ENCODE peak calls at places on chromosomes 12 and 14, in seven cellular contexts. One of them, this sample, is unnamed.

GRCh38 chr12:4272976-4273650 is 449 bp upstream of the CCND2 start:
- DNase-seq in left ventricle myocardium inferior: no peak
- DNase-seq in mammary epithelial cell: no peak
- DNase-seq in PC-3: no peak
- DNase-seq in heart right ventricle: no peak
- DNase-seq in HCT116: no peak
- DNase-seq in sigmoid colon: no peak
- DNase-seq in this sample: no peak

GRCh38 chr12:30989754-30990153 is 63.2 kb downstream of the TSPAN11 start:
- DNase-seq in heart right ventricle: peak; percentile 29
- DNase-seq in PC-3: peak; percentile 54
- DNase-seq in left ventricle myocardium inferior: peak; percentile 59
- DNase-seq in HCT116: no peak
- DNase-seq in sigmoid colon: no peak
- DNase-seq in mammary epithelial cell: no peak
- DNase-seq in this sample: peak; percentile 7

GRCh38 chr12:110575326-110575725 is 7.8 kb downstream of the PPTC7 start:
- DNase-seq in left ventricle myocardium inferior: no peak
- DNase-seq in mammary epithelial cell: no peak
- DNase-seq in PC-3: no peak
- DNase-seq in sigmoid colon: no peak
- DNase-seq in heart right ventricle: no peak
- DNase-seq in HCT116: no peak
- DNase-seq in this sample: no peak

GRCh38 chr14:73787760-73788508 is 63.7 kb upstream of the PTGR2 start:
- DNase-seq in HCT116: no peak
- DNase-seq in heart right ventricle: no peak
- DNase-seq in sigmoid colon: peak; percentile 52
- DNase-seq in left ventricle myocardium inferior: no peak
- DNase-seq in mammary epithelial cell: peak; percentile 56
- DNase-seq in PC-3: peak; percentile 32
- DNase-seq in this sample: peak; percentile 42

GRCh38 chr12:60501124-60501729 is 905.4 kb downstream of the SLC16A7 start:
- DNase-seq in HCT116: no peak
- DNase-seq in left ventricle myocardium inferior: no peak
- DNase-seq in PC-3: peak; percentile 42
- DNase-seq in heart right ventricle: peak; percentile 25
- DNase-seq in sigmoid colon: no peak
- DNase-seq in mammary epithelial cell: peak; percentile 1
- DNase-seq in this sample: peak; percentile 4

GRCh38 chr12:5014269-5014668 is 29.4 kb upstream of the KCNA5 start:
- DNase-seq in HCT116: no peak
- DNase-seq in heart right ventricle: no peak
- DNase-seq in left ventricle myocardium inferior: no peak
- DNase-seq in PC-3: no peak
- DNase-seq in mammary epithelial cell: no peak
- DNase-seq in sigmoid colon: no peak
- DNase-seq in this sample: no peak

GRCh38 chr12:20194171-20194570 is 174.2 kb upstream of the PDE3A start:
- DNase-seq in HCT116: no peak
- DNase-seq in heart right ventricle: no peak
- DNase-seq in PC-3: no peak
- DNase-seq in left ventricle myocardium inferior: no peak
- DNase-seq in sigmoid colon: no peak
- DNase-seq in mammary epithelial cell: no peak
- DNase-seq in this sample: no peak

GRCh38 chr14:22737052-22737451 is 29.4 kb upstream of the OXA1L start:
- DNase-seq in heart right ventricle: no peak
- DNase-seq in mammary epithelial cell: no peak
- DNase-seq in HCT116: no peak
- DNase-seq in sigmoid colon: no peak
- DNase-seq in left ventricle myocardium inferior: no peak
- DNase-seq in PC-3: no peak
- DNase-seq in this sample: no peak

GRCh38 chr12:1093166-1093751 is 102.2 kb downstream of the ERC1 start:
- DNase-seq in HCT116: peak; percentile 53
- DNase-seq in PC-3: peak; percentile 77
- DNase-seq in left ventricle myocardium inferior: no peak
- DNase-seq in heart right ventricle: peak; percentile 51
- DNase-seq in mammary epithelial cell: peak; percentile 45
- DNase-seq in sigmoid colon: no peak
- DNase-seq in this sample: peak; percentile 64

GRCh38 chr14:90273532-90273931 is 17.2 kb downstream of the PSMC1 start:
- DNase-seq in mammary epithelial cell: no peak
- DNase-seq in HCT116: no peak
- DNase-seq in PC-3: no peak
- DNase-seq in left ventricle myocardium inferior: no peak
- DNase-seq in heart right ventricle: no peak
- DNase-seq in sigmoid colon: no peak
- DNase-seq in this sample: no peak

GRCh38 chr14:102822311-102822863 is 45.1 kb downstream of the TRAF3 start:
- DNase-seq in mammary epithelial cell: no peak
- DNase-seq in HCT116: no peak
- DNase-seq in heart right ventricle: no peak
- DNase-seq in sigmoid colon: no peak
- DNase-seq in left ventricle myocardium inferior: no peak
- DNase-seq in PC-3: peak; percentile 28
- DNase-seq in this sample: peak; percentile 23

GRCh38 chr14:104604461-104605449 is at the start of gene TMEM179:
- DNase-seq in left ventricle myocardium inferior: no peak
- DNase-seq in sigmoid colon: peak; percentile 35
- DNase-seq in heart right ventricle: no peak
- DNase-seq in HCT116: no peak
- DNase-seq in mammary epithelial cell: peak; percentile 12
- DNase-seq in PC-3: peak; percentile 16
- DNase-seq in this sample: peak; percentile 13

GRCh38 chr12:117832459-117833457 is 136.0 kb downstream of the KSR2 start:
- DNase-seq in HCT116: no peak
- DNase-seq in sigmoid colon: peak; percentile 28
- DNase-seq in mammary epithelial cell: peak; percentile 36
- DNase-seq in heart right ventricle: no peak
- DNase-seq in left ventricle myocardium inferior: no peak
- DNase-seq in PC-3: peak; percentile 97
- DNase-seq in this sample: no peak

GRCh38 chr12:26630546-26631027 is 202.4 kb downstream of the ITPR2 start:
- DNase-seq in HCT116: no peak
- DNase-seq in PC-3: peak; percentile 75
- DNase-seq in heart right ventricle: no peak
- DNase-seq in left ventricle myocardium inferior: no peak
- DNase-seq in sigmoid colon: peak; percentile 71
- DNase-seq in mammary epithelial cell: no peak
- DNase-seq in this sample: no peak

GRCh38 chr14:103905861-103906456 is 22.3 kb upstream of the TDRD9 start:
- DNase-seq in sigmoid colon: no peak
- DNase-seq in heart right ventricle: no peak
- DNase-seq in mammary epithelial cell: no peak
- DNase-seq in PC-3: no peak
- DNase-seq in left ventricle myocardium inferior: no peak
- DNase-seq in HCT116: no peak
- DNase-seq in this sample: no peak

GRCh38 chr14:24184104-24184970 is 4.3 kb downstream of the IPO4 start:
- DNase-seq in mammary epithelial cell: no peak
- DNase-seq in sigmoid colon: no peak
- DNase-seq in HCT116: no peak
- DNase-seq in PC-3: no peak
- DNase-seq in heart right ventricle: no peak
- DNase-seq in left ventricle myocardium inferior: no peak
- DNase-seq in this sample: no peak

GRCh38 chr12:34105392-34105933 is 83.2 kb downstream of the ALG10 start:
- DNase-seq in mammary epithelial cell: no peak
- DNase-seq in HCT116: no peak
- DNase-seq in left ventricle myocardium inferior: no peak
- DNase-seq in PC-3: no peak
- DNase-seq in sigmoid colon: no peak
- DNase-seq in heart right ventricle: no peak
- DNase-seq in this sample: no peak

GRCh38 chr14:90607141-90607540 is 209.1 kb downstream of the TTC7B start:
- DNase-seq in left ventricle myocardium inferior: peak; percentile 41
- DNase-seq in sigmoid colon: peak; percentile 60
- DNase-seq in HCT116: no peak
- DNase-seq in heart right ventricle: no peak
- DNase-seq in PC-3: no peak
- DNase-seq in mammary epithelial cell: no peak
- DNase-seq in this sample: no peak

GRCh38 chr12:110699591-110700445 is 10.9 kb upstream of the HVCN1 start:
- DNase-seq in left ventricle myocardium inferior: no peak
- DNase-seq in heart right ventricle: no peak
- DNase-seq in HCT116: no peak
- DNase-seq in sigmoid colon: peak; percentile 36
- DNase-seq in PC-3: no peak
- DNase-seq in mammary epithelial cell: no peak
- DNase-seq in this sample: no peak

GRCh38 chr12:2052861-2053674 is at the start of gene CACNA1C:
- DNase-seq in heart right ventricle: peak; percentile 61
- DNase-seq in PC-3: no peak
- DNase-seq in left ventricle myocardium inferior: peak; percentile 66
- DNase-seq in sigmoid colon: peak; percentile 86
- DNase-seq in HCT116: no peak
- DNase-seq in mammary epithelial cell: peak; percentile 43
- DNase-seq in this sample: peak; percentile 42

GRCh38 chr12:114508529-114509129 is 102.7 kb upstream of the TBX5 start:
- DNase-seq in PC-3: peak; percentile 75
- DNase-seq in heart right ventricle: peak; percentile 66
- DNase-seq in sigmoid colon: peak; percentile 71
- DNase-seq in mammary epithelial cell: peak; percentile 49
- DNase-seq in HCT116: peak; percentile 62
- DNase-seq in left ventricle myocardium inferior: peak; percentile 45
- DNase-seq in this sample: peak; percentile 71

DNA sequence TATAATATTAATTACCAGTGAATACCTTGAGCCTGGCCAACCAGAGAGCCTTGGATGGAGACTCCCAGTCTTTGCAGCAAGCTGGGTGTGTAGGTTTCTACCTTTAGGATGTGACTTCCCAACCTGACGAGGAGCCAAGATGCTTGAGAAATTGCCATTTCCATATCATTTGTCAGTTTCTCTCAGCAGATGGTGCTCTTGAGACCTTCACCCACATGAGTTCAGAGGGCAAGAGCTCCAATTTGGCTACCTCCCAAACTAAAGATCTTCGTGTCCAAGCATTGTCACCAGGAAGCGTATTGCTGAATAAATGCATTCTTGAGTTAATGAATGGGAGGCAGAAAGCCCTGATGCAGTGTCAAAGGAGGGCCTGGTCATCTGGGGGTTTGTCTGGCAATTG is 106.4 kb upstream of the TBX5 start:
- DNase-seq in sigmoid colon: no peak
- DNase-seq in HCT116: no peak
- DNase-seq in heart right ventricle: no peak
- DNase-seq in left ventricle myocardium inferior: no peak
- DNase-seq in PC-3: no peak
- DNase-seq in mammary epithelial cell: no peak
- DNase-seq in this sample: no peak
- TF ChIP-seq CTCF in sigmoid colon: no peak
- TF ChIP-seq CTCF in HCT116: no peak
- TF ChIP-seq CTCF in heart right ventricle: no peak
- TF ChIP-seq CTCF in left ventricle myocardium inferior: no peak
- TF ChIP-seq CTCF in PC-3: no peak
- TF ChIP-seq CTCF in mammary epithelial cell: no peak
- TF ChIP-seq CTCF in this sample: no peak

GRCh38 chr12:76462668-76463224 is 96.8 kb downstream of the OSBPL8 start:
- DNase-seq in PC-3: no peak
- DNase-seq in left ventricle myocardium inferior: no peak
- DNase-seq in sigmoid colon: no peak
- DNase-seq in heart right ventricle: no peak
- DNase-seq in HCT116: no peak
- DNase-seq in mammary epithelial cell: no peak
- DNase-seq in this sample: no peak
- H3K4me3 ChIP-seq in PC-3: no peak overlapping the region
- H3K4me3 ChIP-seq in left ventricle myocardium inferior: no peak overlapping the region
- H3K4me3 ChIP-seq in sigmoid colon: no peak overlapping the region
- H3K4me3 ChIP-seq in heart right ventricle: no peak overlapping the region
- H3K4me3 ChIP-seq in HCT116: no peak overlapping the region
- H3K4me3 ChIP-seq in mammary epithelial cell: no peak overlapping the region
- H3K4me3 ChIP-seq in this sample: no peak overlapping the region

DNA sequence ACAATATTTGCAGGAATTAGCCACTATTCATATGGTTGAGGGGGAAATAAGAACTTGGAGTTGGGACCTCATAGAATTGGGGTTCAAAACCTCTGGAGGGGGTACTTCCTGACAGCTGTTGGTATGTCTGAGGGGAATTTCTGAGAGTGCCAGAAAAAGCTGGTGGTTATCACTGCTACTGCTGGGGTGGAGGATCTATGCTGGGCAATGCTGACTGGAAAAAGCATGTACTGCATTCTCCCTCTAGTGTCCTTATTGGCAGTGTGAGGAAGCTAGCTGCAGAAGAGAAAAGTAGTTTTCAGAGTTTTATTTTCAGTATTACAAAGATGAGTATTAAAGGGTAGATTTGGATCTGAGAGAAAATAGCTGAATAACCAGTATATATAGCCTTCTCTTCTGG is 88.8 kb downstream of the FUT8 start:
- DNase-seq in left ventricle myocardium inferior: no peak
- DNase-seq in heart right ventricle: no peak
- DNase-seq in mammary epithelial cell: no peak
- DNase-seq in HCT116: no peak
- DNase-seq in PC-3: no peak
- DNase-seq in sigmoid colon: no peak
- DNase-seq in this sample: no peak
- TF ChIP-seq CTCF in left ventricle myocardium inferior: no peak
- TF ChIP-seq CTCF in heart right ventricle: peak; percentile 28
- TF ChIP-seq CTCF in mammary epithelial cell: peak; percentile 22
- TF ChIP-seq CTCF in HCT116: no peak
- TF ChIP-seq CTCF in PC-3: peak; percentile 31
- TF ChIP-seq CTCF in sigmoid colon: no peak
- TF ChIP-seq CTCF in this sample: peak; percentile 12

GRCh38 chr12:114476159-114476558 is 70.2 kb upstream of the TBX5 start:
- DNase-seq in sigmoid colon: no peak
- DNase-seq in left ventricle myocardium inferior: no peak
- DNase-seq in mammary epithelial cell: peak; percentile 1
- DNase-seq in PC-3: peak; percentile 62
- DNase-seq in HCT116: peak; percentile 13
- DNase-seq in heart right ventricle: no peak
- DNase-seq in this sample: peak; percentile 10

GRCh38 chr12:114480309-114481199 is 74.6 kb upstream of the TBX5 start:
- DNase-seq in HCT116: no peak
- DNase-seq in mammary epithelial cell: peak; percentile 30
- DNase-seq in PC-3: no peak
- DNase-seq in left ventricle myocardium inferior: no peak
- DNase-seq in heart right ventricle: no peak
- DNase-seq in sigmoid colon: no peak
- DNase-seq in this sample: peak; percentile 14

GRCh38 chr12:114481200-114481535 is 75.2 kb upstream of the TBX5 start:
- DNase-seq in sigmoid colon: no peak
- DNase-seq in heart right ventricle: no peak
- DNase-seq in mammary epithelial cell: no peak
- DNase-seq in HCT116: no peak
- DNase-seq in PC-3: no peak
- DNase-seq in left ventricle myocardium inferior: no peak
- DNase-seq in this sample: no peak

GRCh38 chr12:114478891-114479290 is 72.9 kb upstream of the TBX5 start:
- DNase-seq in heart right ventricle: no peak
- DNase-seq in PC-3: no peak
- DNase-seq in sigmoid colon: no peak
- DNase-seq in mammary epithelial cell: no peak
- DNase-seq in left ventricle myocardium inferior: no peak
- DNase-seq in HCT116: no peak
- DNase-seq in this sample: no peak

GRCh38 chr12:114479831-114480230 is 73.9 kb upstream of the TBX5 start:
- DNase-seq in mammary epithelial cell: no peak
- DNase-seq in HCT116: no peak
- DNase-seq in PC-3: no peak
- DNase-seq in heart right ventricle: no peak
- DNase-seq in left ventricle myocardium inferior: no peak
- DNase-seq in sigmoid colon: no peak
- DNase-seq in this sample: peak; percentile 2
- H3K4me3 ChIP-seq in mammary epithelial cell: no peak overlapping the region
- H3K4me3 ChIP-seq in HCT116: no peak overlapping the region
- H3K4me3 ChIP-seq in PC-3: no peak overlapping the region
- H3K4me3 ChIP-seq in heart right ventricle: no peak overlapping the region
- H3K4me3 ChIP-seq in left ventricle myocardium inferior: peak overlapping the region; percentile 60
- H3K4me3 ChIP-seq in sigmoid colon: peak overlapping the region; percentile 23
- H3K4me3 ChIP-seq in this sample: peak overlapping the region; percentile 30

This sample was measured in epithelial cell of esophagus.